ENCODE peak calls at places on chromosomes 16 and 17, in four cellular contexts. Q, R, N and E are unnamed samples.
A peak's percentile ranks its signal among the peaks of the same experiment; 100 is the strongest.

GRCh38 chr17:82004485-82005455 is 17.9 kb downstream of the CENPX start:
- DNase-seq in R (no peak), N (no peak), Q (no peak), E (no peak)

GRCh38 chr17:9185688-9186289 is 164.5 kb downstream of the NTN1 start:
- DNase-seq in R (no peak), N (no peak), Q (no peak), E (no peak)

GRCh38 chr17:2059837-2060658 is 5.1 kb downstream of the HIC1 start:
- DNase-seq in R (no peak), Q (no peak), N (no peak), E (no peak)

GRCh38 chr17:21377821-21378396 is 1.8 kb downstream of the KCNJ12 start:
- DNase-seq in R (no peak), N (no peak), Q (no peak), E (no peak)

GRCh38 chr17:10683853-10684252 is 13.5 kb downstream of the SCO1 start:
- DNase-seq in Q (no peak), R (no peak), N (peak; percentile 33), E (no peak)

GRCh38 chr17:57264776-57265175 is 8.5 kb downstream of the MSI2 start:
- DNase-seq in N (no peak), Q (no peak), R (no peak), E (no peak)

GRCh38 chr17:39194985-39195524 is 2.4 kb downstream of the CACNB1 start:
- DNase-seq in Q (no peak), N (no peak), R (no peak), E (no peak)

GRCh38 chr17:55161935-55162555 is 102.7 kb upstream of the HLF start:
- DNase-seq in N (no peak), Q (no peak), R (no peak), E (no peak)

GRCh38 chr17:48194097-48194550 is 86.6 kb downstream of the SNX11 start:
- DNase-seq in Q (no peak), N (no peak), R (no peak), E (no peak)

GRCh38 chr16:85627102-85627834 is 14.1 kb downstream of the GSE1 start:
- DNase-seq in Q (no peak), N (no peak), R (no peak), E (peak; percentile 58)

GRCh38 chr16:4675864-4676786 is 17.2 kb upstream of the NUDT16L1 start:
- DNase-seq in R (no peak), Q (no peak), N (no peak), E (no peak)

GRCh38 chr16:9797306-9797705 is 384.9 kb downstream of the GRIN2A start:
- DNase-seq in N (no peak), R (no peak), Q (no peak), E (no peak)

GRCh38 chr17:151886-152859 is 14.8 kb downstream of the SCGB1C2 start:
- DNase-seq in R (no peak), Q (no peak), N (no peak), E (no peak)

GRCh38 chr16:63922563-63922962 is 1199.3 kb downstream of the CDH11 start:
- DNase-seq in N (no peak), R (no peak), Q (no peak), E (no peak)

GRCh38 chr16:27529962-27530361 is 19.8 kb downstream of the GTF3C1 start:
- DNase-seq in N (no peak), R (no peak), Q (peak; percentile 99), E (no peak)